ENCODE peak calls at places on chromosomes 6 and 20, in four cellular contexts. Z is hippocampal formation, T is aorta, F is IMR-90. K is an unnamed sample.

GRCh38 chr6:71473908-71474307 is 185.3 kb downstream of the OGFRL1 start:
- DNase-seq in Z (no peak), T (peak), F (peak), K (peak)

GRCh38 chr6:51528556-51528955 is 558.9 kb downstream of the PKHD1 start:
- DNase-seq in Z (no peak), T (no peak), F (no peak), K (no peak)

GRCh38 chr6:47355496-47355895 is 45.8 kb upstream of the TNFRSF21 start:
- DNase-seq in Z (no peak), T (no peak), F (no peak), K (no peak)

GRCh38 chr20:33563788-33564187 is 73.9 kb downstream of the CBFA2T2 start:
- DNase-seq in Z (no peak), T (no peak), F (no peak), K (no peak)

GRCh38 chr6:162379762-162380409 is 347.7 kb downstream of the PRKN start:
- DNase-seq in Z (no peak), T (no peak), F (no peak), K (no peak)

GRCh38 chr6:116461563-116462507 is 660 bp downstream of the CALHM6 start:
- DNase-seq in Z (no peak), T (peak), F (peak), K (peak)

GRCh38 chr6:31901415-31901952 is 402 bp downstream of the ZBTB12 start:
- DNase-seq in Z (peak), T (peak), F (peak), K (peak)

GRCh38 chr6:39084506-39084905 is 30.5 kb downstream of the SAYSD1 start:
- DNase-seq in Z (no peak), T (no peak), F (no peak), K (no peak)

GRCh38 chr6:11424395-11425050 is 113.0 kb upstream of the TMEM170B start:
- DNase-seq in Z (no peak), T (no peak), F (no peak), K (no peak)